ENCODE peak calls at places on chromosomes 1 and 21, in six cellular contexts. G is BE2C, Z is endothelial cell, J is MM.1S, U is AG09319, N is neural crest cell. B is an unnamed sample.

GRCh38 chr1:20184481-20184900 is 1.4 kb upstream of the UBXN10 start:
- DNase-seq in N (no peak), G (no peak), Z (no peak), J (no peak), U (no peak), B (peak)

GRCh38 chr21:26124421-26124833 is 46.1 kb downstream of the APP start:
- DNase-seq in Z (no peak), J (no peak), G (no peak), N (no peak), U (no peak), B (no peak)

GRCh38 chr1:81731989-81732388 is 68.7 kb upstream of the ADGRL2 start:
- DNase-seq in N (no peak), Z (no peak), U (no peak), J (no peak), G (no peak), B (no peak)

GRCh38 chr1:41902125-41902524 is 16.6 kb downstream of the HIVEP3 start:
- DNase-seq in Z (peak), J (no peak), N (no peak), G (no peak), U (no peak), B (no peak)

GRCh38 chr1:173341307-173341706 is 134.2 kb upstream of the TNFSF4 start:
- DNase-seq in N (no peak), G (no peak), U (no peak), Z (no peak), J (no peak), B (no peak)

GRCh38 chr1:3673381-3674099 is 21.2 kb downstream of the TP73 start:
- DNase-seq in G (no peak), Z (no peak), J (peak), N (no peak), U (no peak), B (no peak)

GRCh38 chr1:229247871-229248270 is 23.0 kb upstream of the RAB4A start:
- DNase-seq in J (no peak), G (no peak), U (no peak), N (no peak), Z (no peak), B (no peak)

GRCh38 chr1:229209386-229209785 is 61.5 kb upstream of the RAB4A start:
- DNase-seq in N (no peak), Z (no peak), U (no peak), J (no peak), G (no peak), B (no peak)

GRCh38 chr21:46604975-46605758 is at the start of gene S100B:
- DNase-seq in U (no peak), Z (no peak), N (peak), G (peak), J (no peak), B (peak)

GRCh38 chr1:238052496-238053266 is 162.0 kb upstream of the ZP4 start:
- DNase-seq in G (no peak), Z (no peak), U (no peak), N (no peak), J (no peak), B (no peak)

GRCh38 chr1:53519412-53519811 is 60.2 kb downstream of the DMRTB1 start:
- DNase-seq in U (no peak), J (no peak), G (no peak), N (no peak), Z (no peak), B (no peak)

GRCh38 chr1:183023601-183024351 is 556 bp downstream of the LAMC1 start:
- DNase-seq in U (no peak), J (peak), Z (peak), N (peak), G (peak), B (peak)

GRCh38 chr1:193755441-193755840 is 569.0 kb upstream of the B3GALT2 start:
- DNase-seq in Z (no peak), G (no peak), J (no peak), U (no peak), N (no peak), B (no peak)

GRCh38 chr1:39574646-39575045 is 1.9 kb downstream of the PABPC4 start:
- DNase-seq in Z (no peak), G (no peak), N (no peak), U (no peak), J (no peak), B (peak)

GRCh38 chr1:91569411-91570104 is 68.9 kb downstream of the CDC7 start:
- DNase-seq in N (no peak), G (no peak), J (no peak), Z (no peak), U (peak), B (peak)

GRCh38 chr1:96478228-96478627 is 243.4 kb upstream of the PTBP2 start:
- DNase-seq in J (no peak), N (no peak), U (no peak), G (no peak), Z (no peak), B (no peak)

GRCh38 chr1:92994105-92994712 is 32.9 kb upstream of the DIPK1A start:
- DNase-seq in U (peak), Z (peak), N (peak), J (peak), G (peak), B (peak)

GRCh38 chr1:43308635-43309580 is 8.1 kb downstream of the TIE1 start:
- DNase-seq in J (no peak), N (no peak), U (no peak), G (no peak), Z (no peak), B (no peak)

GRCh38 chr1:96521994-96522760 is 199.4 kb upstream of the PTBP2 start:
- DNase-seq in J (no peak), Z (no peak), G (no peak), N (no peak), U (no peak), B (no peak)

GRCh38 chr1:220785166-220786056 is 1.3 kb upstream of the MTARC1 start:
- DNase-seq in U (no peak), N (no peak), Z (no peak), J (no peak), G (no peak), B (no peak)

GRCh38 chr1:182384387-182384960 is 7.1 kb downstream of the GLUL start:
- DNase-seq in Z (no peak), U (no peak), J (no peak), G (no peak), N (no peak), B (no peak)

GRCh38 chr1:5717031-5717682 is 275.1 kb downstream of the NPHP4 start:
- DNase-seq in J (no peak), U (no peak), N (no peak), G (no peak), Z (no peak), B (peak)

GRCh38 chr21:22585558-22585957 is 1587.3 kb downstream of the NCAM2 start:
- DNase-seq in N (no peak), U (no peak), J (no peak), Z (no peak), G (no peak), B (peak)

GRCh38 chr1:216306830-216307229 is 116.4 kb downstream of the USH2A start:
- DNase-seq in G (no peak), N (no peak), J (no peak), Z (no peak), U (no peak), B (no peak)

GRCh38 chr1:47225430-47226100 is 6.5 kb downstream of the TAL1 start:
- DNase-seq in G (no peak), U (no peak), Z (peak), J (no peak), N (no peak), B (no peak)

GRCh38 chr1:16009678-16010077 is 5.6 kb downstream of the SRARP start:
- DNase-seq in G (no peak), N (no peak), Z (no peak), J (no peak), U (no peak), B (no peak)

GRCh38 chr1:3834701-3835100 is 22.3 kb downstream of the CEP104 start:
- DNase-seq in U (no peak), Z (no peak), G (no peak), N (no peak), J (no peak), B (no peak)

GRCh38 chr1:200153277-200154055 is 126.0 kb downstream of the NR5A2 start:
- DNase-seq in Z (no peak), J (peak), N (no peak), U (no peak), G (no peak), B (peak)

DNA sequence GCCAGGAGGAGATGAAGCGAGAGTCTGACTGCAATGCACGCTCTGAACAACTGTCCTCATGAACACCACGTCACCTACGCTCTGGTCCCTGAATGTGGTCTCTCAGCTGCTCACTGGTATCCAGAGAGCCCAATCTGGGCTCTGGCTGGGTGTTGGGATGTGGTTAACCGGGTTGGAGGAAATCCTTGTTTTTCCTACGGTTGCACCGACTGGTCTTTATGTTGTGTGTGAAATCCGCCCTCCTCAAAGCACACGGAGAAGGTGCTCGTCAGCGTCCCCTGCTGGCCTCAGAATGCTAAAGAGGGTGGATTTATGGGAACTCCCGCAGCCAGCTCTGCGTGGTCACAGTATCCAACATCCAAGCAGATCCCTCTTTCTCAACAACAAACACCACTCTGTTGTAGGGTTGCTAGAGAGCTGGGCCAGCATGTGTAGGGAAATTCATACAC is 51.8 kb upstream of the FAM89A start:
- DNase-seq in G (no peak), N (peak), U (peak), J (peak), Z (peak), B (peak)
- TF ChIP-seq CTCF in G (peak), N (peak), U (peak), J (peak), Z (peak), B (peak)

GRCh38 chr1:31683997-31684396 is 19.8 kb downstream of the COL16A1 start:
- DNase-seq in U (no peak), N (no peak), G (peak), J (peak), Z (peak), B (no peak)
- TF ChIP-seq CTCF in U (no peak), N (peak), G (peak), J (peak), Z (peak), B (peak)

DNA sequence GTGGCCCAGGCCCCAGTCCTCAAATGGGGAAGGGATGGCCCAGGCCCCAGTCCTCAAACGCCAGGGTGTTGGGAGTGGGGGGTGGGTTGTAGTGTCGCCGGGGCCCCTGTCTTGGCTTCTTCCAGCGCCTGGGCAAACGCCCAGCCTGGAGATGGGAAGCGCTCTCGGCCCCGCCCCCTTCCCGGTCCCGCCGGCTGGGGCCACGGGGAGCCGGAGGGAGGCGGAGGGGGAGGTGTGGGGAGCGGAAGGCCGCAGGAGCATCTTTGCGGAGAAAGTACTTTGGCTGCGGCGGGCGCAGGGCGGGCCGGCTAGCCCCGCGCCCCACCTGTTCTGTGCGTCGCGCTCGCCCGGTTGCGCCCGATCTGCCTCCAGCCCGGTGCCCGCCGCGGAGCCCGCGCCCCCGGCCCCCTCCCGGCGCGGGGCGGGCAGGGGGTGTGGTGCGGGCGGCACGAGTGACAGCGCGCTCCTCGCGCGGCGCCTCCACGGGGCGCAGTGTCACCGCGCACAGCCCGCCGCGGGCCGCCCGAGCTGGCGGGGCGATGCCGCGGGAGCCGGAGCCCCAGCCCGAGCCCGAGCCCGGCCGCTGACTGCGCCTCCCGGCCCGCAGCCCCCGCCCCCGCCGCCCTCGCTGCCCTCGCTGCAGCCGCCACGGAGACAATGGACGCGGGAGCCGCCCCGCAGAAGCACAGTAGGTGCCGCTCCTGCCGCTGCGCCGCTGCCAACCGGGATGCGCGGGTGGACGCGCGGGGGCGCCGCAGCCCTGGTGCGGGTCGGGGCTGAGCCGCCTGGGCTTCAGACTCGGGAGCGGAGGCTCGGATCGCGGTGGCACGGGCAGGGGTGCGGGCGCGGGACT is 31.1 kb upstream of the PEX10 start:
- DNase-seq in J (no peak), N (peak), G (peak), Z (peak), U (no peak), B (no peak)
- TF ChIP-seq CTCF in J (no peak), N (peak), G (peak), Z (no peak), U (no peak), B (no peak)

GRCh38 chr1:14140800-14141526 is 441.0 kb downstream of the PRDM2 start:
- DNase-seq in U (no peak), G (no peak), J (no peak), N (no peak), Z (no peak), B (no peak)
- TF ChIP-seq CTCF in U (no peak), G (no peak), J (no peak), N (no peak), Z (no peak), B (no peak)

GRCh38 chr1:155057788-155058211 is 5.7 kb upstream of the EFNA4 start:
- DNase-seq in U (no peak), Z (no peak), J (no peak), N (no peak), G (no peak), B (no peak)
- TF ChIP-seq CTCF in U (no peak), Z (peak), J (peak), N (peak), G (peak), B (no peak)

B was measured in NB4.